ENCODE peak calls at places on chromosome 17, in seven cellular contexts. W is epithelial cell of prostate; J is fibroblast of the aortic adventitia; P is fibroblast of mammary gland; N is adipocyte; F is CD8-positive, alpha-beta memory T cell; Y is A172. U is an unnamed sample.

GRCh38 chr17:12627776-12628491 is 37.8 kb upstream of the MYOCD start:
- DNase-seq in W (no peak), J (peak; percentile 33), P (peak; percentile 61), N (peak; percentile 63), F (no peak), Y (no peak), U (peak; percentile 17)

GRCh38 chr17:77668518-77668917 is 290.0 kb upstream of the TNRC6C start:
- DNase-seq in W (no peak), J (no peak), P (no peak), N (no peak), F (no peak), Y (no peak), U (no peak)

GRCh38 chr17:61126476-61127240 is 273.0 kb upstream of the TBX2 start:
- DNase-seq in W (no peak), J (no peak), P (no peak), N (no peak), F (no peak), Y (no peak), U (no peak)

GRCh38 chr17:31512104-31512740 is 120.7 kb downstream of the RAB11FIP4 start:
- DNase-seq in W (no peak), J (no peak), P (no peak), N (no peak), F (no peak), Y (no peak), U (no peak)

GRCh38 chr17:20996724-20997615 is 45.8 kb downstream of the USP22 start:
- DNase-seq in W (no peak), J (no peak), P (no peak), N (no peak), F (no peak), Y (no peak), U (no peak)

GRCh38 chr17:48878920-48879898 is 13.4 kb upstream of the ATP5MC1 start:
- DNase-seq in W (no peak), J (peak; percentile 77), P (peak; percentile 74), N (peak; percentile 86), F (peak; percentile 28), Y (peak; percentile 68), U (peak; percentile 87)

GRCh38 chr17:27414271-27414670 is 42.0 kb upstream of the KSR1 start:
- DNase-seq in W (no peak), J (peak; percentile 12), P (no peak), N (no peak), F (no peak), Y (peak; percentile 21), U (no peak)

GRCh38 chr17:76643553-76644148 is at the start of gene ST6GALNAC1:
- DNase-seq in W (peak; percentile 54), J (no peak), P (no peak), N (no peak), F (no peak), Y (no peak), U (no peak)

GRCh38 chr17:80941743-80942211 is 49.9 kb upstream of the CHMP6 start:
- DNase-seq in W (no peak), J (no peak), P (no peak), N (no peak), F (no peak), Y (no peak), U (peak; percentile 77)

GRCh38 chr17:17792143-17792550 is 44.6 kb downstream of the SREBF1 start:
- DNase-seq in W (no peak), J (no peak), P (no peak), N (no peak), F (no peak), Y (no peak), U (no peak)

GRCh38 chr17:752002-752619 is at the start of gene GEMIN4:
- DNase-seq in W (no peak), J (peak; percentile 82), P (peak; percentile 81), N (peak; percentile 96), F (peak; percentile 97), Y (peak; percentile 77), U (peak; percentile 98)

GRCh38 chr17:1627987-1628855 is at the start of gene SLC43A2:
- DNase-seq in W (no peak), J (peak; percentile 69), P (peak; percentile 56), N (peak; percentile 91), F (peak; percentile 62), Y (peak; percentile 61), U (peak; percentile 96)

GRCh38 chr17:20992987-20993862 is 49.6 kb downstream of the USP22 start:
- DNase-seq in W (peak; percentile 6), J (peak; percentile 85), P (peak; percentile 79), N (peak; percentile 86), F (peak; percentile 40), Y (peak; percentile 63), U (peak; percentile 94)

GRCh38 chr17:28527859-28528258 is 21.7 kb downstream of the FOXN1 start:
- DNase-seq in W (no peak), J (no peak), P (no peak), N (no peak), F (no peak), Y (no peak), U (no peak)

GRCh38 chr17:76314392-76315227 is 6.5 kb upstream of the QRICH2 start:
- DNase-seq in W (no peak), J (no peak), P (no peak), N (no peak), F (no peak), Y (no peak), U (no peak)

GRCh38 chr17:20120835-20121234 is 111.7 kb downstream of the SPECC1 start:
- DNase-seq in W (no peak), J (no peak), P (no peak), N (no peak), F (no peak), Y (no peak), U (no peak)

GRCh38 chr17:9860851-9861250 is 35.1 kb downstream of the GLP2R start:
- DNase-seq in W (no peak), J (no peak), P (no peak), N (no peak), F (no peak), Y (no peak), U (no peak)

GRCh38 chr17:31654936-31655335 is 204.1 kb downstream of the COPRS start:
- DNase-seq in W (peak; percentile 90), J (no peak), P (no peak), N (no peak), F (peak; percentile 27), Y (no peak), U (no peak)

GRCh38 chr17:17018612-17019429 is 23.4 kb upstream of the MPRIP start:
- DNase-seq in W (no peak), J (no peak), P (no peak), N (no peak), F (no peak), Y (no peak), U (no peak)

GRCh38 chr17:20225162-20226115 is 216.3 kb downstream of the SPECC1 start:
- DNase-seq in W (no peak), J (peak; percentile 1), P (peak; percentile 4), N (no peak), F (no peak), Y (no peak), U (no peak)

GRCh38 chr17:31492880-31493655 is 101.6 kb downstream of the RAB11FIP4 start:
- DNase-seq in W (no peak), J (no peak), P (no peak), N (no peak), F (peak; percentile 42), Y (no peak), U (no peak)

GRCh38 chr17:19411641-19412040 is 609 bp downstream of the RNF112 start:
- DNase-seq in W (no peak), J (no peak), P (no peak), N (no peak), F (no peak), Y (no peak), U (peak; percentile 17)

GRCh38 chr17:965311-965989 is 14.1 kb downstream of the NXN start:
- DNase-seq in W (no peak), J (no peak), P (no peak), N (no peak), F (no peak), Y (no peak), U (no peak)

GRCh38 chr17:68384941-68385340 is 72.4 kb downstream of the WIPI1 start:
- DNase-seq in W (no peak), J (no peak), P (no peak), N (no peak), F (no peak), Y (no peak), U (no peak)

U was measured in GM03348.